ENCODE peak calls at places on chromosomes 1 and 21, in ten cellular contexts. One of them, this sample, is unnamed.

GRCh38 chr1:22428672-22429071 is 23.0 kb upstream of the ZBTB40 start:
- DNase-seq in adrenal gland: no peak
- DNase-seq in stomach: no peak
- DNase-seq in ovary: no peak
- DNase-seq in tibial nerve: no peak
- DNase-seq in upper lobe of left lung: no peak
- DNase-seq in sigmoid colon: no peak
- DNase-seq in transverse colon: peak; percentile 20
- DNase-seq in esophagus squamous epithelium: no peak
- DNase-seq in testis: peak; percentile 68
- DNase-seq in this sample: no peak

GRCh38 chr1:15523922-15524282 is at the start of gene CASP9:
- DNase-seq in stomach: no peak
- DNase-seq in testis: no peak
- DNase-seq in tibial nerve: no peak
- DNase-seq in esophagus squamous epithelium: no peak
- DNase-seq in sigmoid colon: no peak
- DNase-seq in transverse colon: no peak
- DNase-seq in upper lobe of left lung: no peak
- DNase-seq in ovary: no peak
- DNase-seq in adrenal gland: no peak
- DNase-seq in this sample: no peak

GRCh38 chr1:185104083-185104482 is 52.7 kb downstream of the TRMT1L start:
- DNase-seq in testis: no peak
- DNase-seq in adrenal gland: no peak
- DNase-seq in esophagus squamous epithelium: no peak
- DNase-seq in tibial nerve: no peak
- DNase-seq in ovary: no peak
- DNase-seq in upper lobe of left lung: no peak
- DNase-seq in sigmoid colon: no peak
- DNase-seq in transverse colon: peak; percentile 46
- DNase-seq in stomach: no peak
- DNase-seq in this sample: no peak

GRCh38 chr21:36494557-36494956 is 14.6 kb upstream of the CLDN14 start:
- DNase-seq in sigmoid colon: no peak
- DNase-seq in transverse colon: no peak
- DNase-seq in testis: no peak
- DNase-seq in ovary: no peak
- DNase-seq in tibial nerve: no peak
- DNase-seq in stomach: no peak
- DNase-seq in upper lobe of left lung: no peak
- DNase-seq in adrenal gland: no peak
- DNase-seq in esophagus squamous epithelium: no peak
- DNase-seq in this sample: no peak

GRCh38 chr1:221696045-221696444 is 45.8 kb downstream of the DUSP10 start:
- DNase-seq in transverse colon: no peak
- DNase-seq in tibial nerve: no peak
- DNase-seq in upper lobe of left lung: no peak
- DNase-seq in adrenal gland: no peak
- DNase-seq in sigmoid colon: no peak
- DNase-seq in ovary: no peak
- DNase-seq in testis: no peak
- DNase-seq in esophagus squamous epithelium: no peak
- DNase-seq in stomach: no peak
- DNase-seq in this sample: no peak

GRCh38 chr1:11473635-11474034 is 5.3 kb upstream of the DISP3 start:
- DNase-seq in adrenal gland: peak; percentile 31
- DNase-seq in ovary: no peak
- DNase-seq in upper lobe of left lung: no peak
- DNase-seq in tibial nerve: no peak
- DNase-seq in testis: peak; percentile 31
- DNase-seq in esophagus squamous epithelium: no peak
- DNase-seq in stomach: no peak
- DNase-seq in transverse colon: no peak
- DNase-seq in sigmoid colon: no peak
- DNase-seq in this sample: no peak

GRCh38 chr1:10737268-10737624 is 59.2 kb downstream of the CASZ1 start:
- DNase-seq in adrenal gland: no peak
- DNase-seq in stomach: peak; percentile 58
- DNase-seq in sigmoid colon: no peak
- DNase-seq in esophagus squamous epithelium: no peak
- DNase-seq in transverse colon: no peak
- DNase-seq in upper lobe of left lung: peak; percentile 86
- DNase-seq in ovary: no peak
- DNase-seq in tibial nerve: no peak
- DNase-seq in testis: no peak
- DNase-seq in this sample: no peak

GRCh38 chr1:19485362-19486187 is at the start of gene CAPZB:
- DNase-seq in esophagus squamous epithelium: peak; percentile 63
- DNase-seq in transverse colon: peak; percentile 97
- DNase-seq in stomach: peak; percentile 95
- DNase-seq in adrenal gland: peak; percentile 96
- DNase-seq in upper lobe of left lung: peak; percentile 99
- DNase-seq in sigmoid colon: peak; percentile 97
- DNase-seq in tibial nerve: peak; percentile 90
- DNase-seq in ovary: peak; percentile 97
- DNase-seq in testis: peak; percentile 94
- DNase-seq in this sample: peak; percentile 93

GRCh38 chr1:21065851-21066250 is 110.8 kb downstream of the EIF4G3 start:
- DNase-seq in upper lobe of left lung: no peak
- DNase-seq in transverse colon: no peak
- DNase-seq in tibial nerve: no peak
- DNase-seq in esophagus squamous epithelium: no peak
- DNase-seq in adrenal gland: no peak
- DNase-seq in ovary: no peak
- DNase-seq in testis: no peak
- DNase-seq in sigmoid colon: no peak
- DNase-seq in stomach: no peak
- DNase-seq in this sample: no peak

GRCh38 chr1:30427545-30427944 is 295.8 kb downstream of the MATN1 start:
- DNase-seq in transverse colon: peak; percentile 1
- DNase-seq in ovary: no peak
- DNase-seq in sigmoid colon: no peak
- DNase-seq in esophagus squamous epithelium: no peak
- DNase-seq in tibial nerve: no peak
- DNase-seq in testis: no peak
- DNase-seq in upper lobe of left lung: no peak
- DNase-seq in stomach: no peak
- DNase-seq in adrenal gland: no peak
- DNase-seq in this sample: no peak

GRCh38 chr1:244732846-244733450 is 80.0 kb downstream of the DESI2 start:
- DNase-seq in ovary: no peak
- DNase-seq in esophagus squamous epithelium: no peak
- DNase-seq in transverse colon: no peak
- DNase-seq in sigmoid colon: no peak
- DNase-seq in upper lobe of left lung: peak; percentile 45
- DNase-seq in stomach: no peak
- DNase-seq in testis: no peak
- DNase-seq in tibial nerve: no peak
- DNase-seq in adrenal gland: no peak
- DNase-seq in this sample: no peak

GRCh38 chr21:36454079-36454478 is 25.8 kb downstream of the CLDN14 start:
- DNase-seq in sigmoid colon: no peak
- DNase-seq in esophagus squamous epithelium: no peak
- DNase-seq in adrenal gland: no peak
- DNase-seq in ovary: no peak
- DNase-seq in upper lobe of left lung: no peak
- DNase-seq in testis: no peak
- DNase-seq in transverse colon: no peak
- DNase-seq in stomach: no peak
- DNase-seq in tibial nerve: no peak
- DNase-seq in this sample: no peak

GRCh38 chr1:48462716-48463285 is 9.2 kb downstream of the SPATA6 start:
- DNase-seq in esophagus squamous epithelium: no peak
- DNase-seq in transverse colon: no peak
- DNase-seq in adrenal gland: no peak
- DNase-seq in ovary: no peak
- DNase-seq in stomach: no peak
- DNase-seq in tibial nerve: no peak
- DNase-seq in upper lobe of left lung: no peak
- DNase-seq in sigmoid colon: no peak
- DNase-seq in testis: no peak
- DNase-seq in this sample: no peak

GRCh38 chr1:230025686-230026085 is 41.4 kb upstream of the GALNT2 start:
- DNase-seq in tibial nerve: no peak
- DNase-seq in upper lobe of left lung: no peak
- DNase-seq in sigmoid colon: no peak
- DNase-seq in ovary: no peak
- DNase-seq in transverse colon: no peak
- DNase-seq in esophagus squamous epithelium: no peak
- DNase-seq in testis: no peak
- DNase-seq in adrenal gland: no peak
- DNase-seq in stomach: no peak
- DNase-seq in this sample: no peak

GRCh38 chr1:43495204-43495603 is 35.5 kb upstream of the PTPRF start:
- DNase-seq in sigmoid colon: no peak
- DNase-seq in testis: no peak
- DNase-seq in upper lobe of left lung: no peak
- DNase-seq in transverse colon: no peak
- DNase-seq in ovary: no peak
- DNase-seq in stomach: no peak
- DNase-seq in esophagus squamous epithelium: no peak
- DNase-seq in tibial nerve: no peak
- DNase-seq in adrenal gland: no peak
- DNase-seq in this sample: no peak

GRCh38 chr1:8003431-8004112 is 22.5 kb downstream of the ERRFI1 start:
- DNase-seq in sigmoid colon: no peak
- DNase-seq in stomach: no peak
- DNase-seq in upper lobe of left lung: no peak
- DNase-seq in ovary: no peak
- DNase-seq in adrenal gland: no peak
- DNase-seq in tibial nerve: no peak
- DNase-seq in esophagus squamous epithelium: no peak
- DNase-seq in testis: no peak
- DNase-seq in transverse colon: no peak
- DNase-seq in this sample: no peak

GRCh38 chr1:7333094-7333493 is 438.0 kb upstream of the VAMP3 start:
- DNase-seq in testis: no peak
- DNase-seq in ovary: no peak
- DNase-seq in adrenal gland: no peak
- DNase-seq in sigmoid colon: no peak
- DNase-seq in transverse colon: no peak
- DNase-seq in upper lobe of left lung: no peak
- DNase-seq in stomach: no peak
- DNase-seq in esophagus squamous epithelium: no peak
- DNase-seq in tibial nerve: no peak
- DNase-seq in this sample: no peak

GRCh38 chr1:15965228-15965767 is 10.6 kb downstream of the ZBTB17 start:
- DNase-seq in testis: no peak
- DNase-seq in stomach: no peak
- DNase-seq in esophagus squamous epithelium: no peak
- DNase-seq in transverse colon: no peak
- DNase-seq in upper lobe of left lung: no peak
- DNase-seq in sigmoid colon: no peak
- DNase-seq in ovary: no peak
- DNase-seq in adrenal gland: no peak
- DNase-seq in tibial nerve: no peak
- DNase-seq in this sample: no peak

GRCh38 chr1:179293340-179294327 is at the start of gene SOAT1:
- DNase-seq in upper lobe of left lung: peak; percentile 99
- DNase-seq in transverse colon: peak; percentile 95
- DNase-seq in sigmoid colon: peak; percentile 97
- DNase-seq in esophagus squamous epithelium: peak; percentile 53
- DNase-seq in stomach: peak; percentile 90
- DNase-seq in adrenal gland: peak; percentile 98
- DNase-seq in tibial nerve: peak; percentile 93
- DNase-seq in testis: peak; percentile 98
- DNase-seq in ovary: peak; percentile 96
- DNase-seq in this sample: peak; percentile 92
- TF ChIP-seq POLR2A in upper lobe of left lung: no peak
- TF ChIP-seq POLR2A in transverse colon: peak; percentile 92
- TF ChIP-seq POLR2A in sigmoid colon: peak; percentile 81
- TF ChIP-seq POLR2A in esophagus squamous epithelium: peak; percentile 76
- TF ChIP-seq POLR2A in stomach: no peak
- TF ChIP-seq POLR2A in adrenal gland: peak; percentile 86
- TF ChIP-seq POLR2A in tibial nerve: peak; percentile 82
- TF ChIP-seq POLR2A in testis: peak; percentile 9
- TF ChIP-seq POLR2A in ovary: peak; percentile 79
- TF ChIP-seq POLR2A in this sample: peak; percentile 75

GRCh38 chr1:88608139-88608943 is 75.7 kb upstream of the PKN2 start:
- DNase-seq in stomach: no peak
- DNase-seq in testis: no peak
- DNase-seq in transverse colon: no peak
- DNase-seq in upper lobe of left lung: no peak
- DNase-seq in adrenal gland: no peak
- DNase-seq in esophagus squamous epithelium: no peak
- DNase-seq in tibial nerve: no peak
- DNase-seq in ovary: no peak
- DNase-seq in sigmoid colon: no peak
- DNase-seq in this sample: no peak
- TF ChIP-seq CTCF in stomach: no peak
- TF ChIP-seq CTCF in testis: peak; percentile 26
- TF ChIP-seq CTCF in transverse colon: peak; percentile 46
- TF ChIP-seq CTCF in upper lobe of left lung: peak; percentile 29
- TF ChIP-seq CTCF in adrenal gland: peak; percentile 41
- TF ChIP-seq CTCF in esophagus squamous epithelium: no peak
- TF ChIP-seq CTCF in tibial nerve: no peak
- TF ChIP-seq CTCF in ovary: no peak
- TF ChIP-seq CTCF in sigmoid colon: no peak
- TF ChIP-seq CTCF in this sample: no peak

DNA sequence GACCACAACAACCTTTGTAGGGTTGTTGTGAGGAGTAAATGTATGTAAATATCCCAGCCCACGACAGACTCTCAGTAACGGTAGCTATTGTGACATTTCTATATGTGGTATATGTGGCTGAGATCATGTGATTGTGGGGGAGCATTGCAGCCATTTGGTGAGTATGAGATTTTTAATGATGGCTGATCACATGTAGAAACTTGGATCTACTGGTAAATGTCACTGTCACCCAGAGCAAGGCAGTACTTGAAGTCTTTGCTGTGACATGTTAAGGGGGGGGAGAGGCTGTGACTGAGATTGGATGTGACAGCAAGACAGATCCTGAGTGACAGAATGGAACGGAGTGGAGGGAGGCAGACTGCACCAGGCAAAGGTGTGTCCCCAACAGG is 23.9 kb upstream of the MEF2D start:
- DNase-seq in adrenal gland: no peak
- DNase-seq in sigmoid colon: no peak
- DNase-seq in ovary: no peak
- DNase-seq in esophagus squamous epithelium: no peak
- DNase-seq in testis: no peak
- DNase-seq in upper lobe of left lung: no peak
- DNase-seq in stomach: no peak
- DNase-seq in transverse colon: no peak
- DNase-seq in tibial nerve: no peak
- DNase-seq in this sample: peak; percentile 7
- H3K4me1 ChIP-seq in adrenal gland: no peaks in the 10 kb centered on the region
- H3K4me1 ChIP-seq in sigmoid colon: no peaks in the 10 kb centered on the region
- H3K4me1 ChIP-seq in ovary: peaks cover 1% of the 10 kb centered on the region
- H3K4me1 ChIP-seq in esophagus squamous epithelium: no peaks in the 10 kb centered on the region
- H3K4me1 ChIP-seq in testis: peaks cover 7% of the 10 kb centered on the region
- H3K4me1 ChIP-seq in upper lobe of left lung: peaks cover 11% of the 10 kb centered on the region
- H3K4me1 ChIP-seq in stomach: no peaks in the 10 kb centered on the region
- H3K4me1 ChIP-seq in transverse colon: no peaks in the 10 kb centered on the region
- H3K4me1 ChIP-seq in tibial nerve: no peaks in the 10 kb centered on the region
- H3K4me1 ChIP-seq in this sample: no peaks in the 10 kb centered on the region

DNA sequence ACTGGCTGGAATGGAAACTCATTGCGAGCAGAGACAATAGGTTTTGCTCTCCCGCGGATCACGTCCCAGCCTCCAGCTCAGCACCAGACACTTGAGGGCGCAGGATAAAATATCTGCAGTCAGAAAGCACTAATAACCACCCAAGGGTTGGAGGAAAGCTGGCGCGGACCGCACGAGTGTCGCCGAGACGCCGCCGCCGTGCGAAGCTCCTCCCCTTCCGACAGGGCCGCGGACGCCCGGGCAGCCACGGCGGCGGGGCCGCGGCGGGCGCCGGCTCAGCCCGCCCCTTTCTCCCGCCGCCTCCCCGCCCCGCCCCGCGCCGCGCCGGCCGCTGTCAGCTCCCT is at the start of gene CMPK1:
- DNase-seq in ovary: peak; percentile 87
- DNase-seq in stomach: peak; percentile 84
- DNase-seq in sigmoid colon: peak; percentile 89
- DNase-seq in upper lobe of left lung: peak; percentile 96
- DNase-seq in transverse colon: peak; percentile 86
- DNase-seq in testis: peak; percentile 85
- DNase-seq in adrenal gland: peak; percentile 80
- DNase-seq in esophagus squamous epithelium: no peak
- DNase-seq in tibial nerve: peak; percentile 73
- DNase-seq in this sample: peak; percentile 73
- TF ChIP-seq POLR2A in ovary: no peak
- TF ChIP-seq POLR2A in stomach: no peak
- TF ChIP-seq POLR2A in sigmoid colon: no peak
- TF ChIP-seq POLR2A in upper lobe of left lung: no peak
- TF ChIP-seq POLR2A in transverse colon: peak; percentile 45
- TF ChIP-seq POLR2A in testis: no peak
- TF ChIP-seq POLR2A in adrenal gland: no peak
- TF ChIP-seq POLR2A in esophagus squamous epithelium: no peak
- TF ChIP-seq POLR2A in tibial nerve: no peak
- TF ChIP-seq POLR2A in this sample: no peak

This sample was measured in gastrocnemius medialis.